ENCODE peak calls at places on chromosomes 2 and 18, in ten cellular contexts. Z is neural progenitor cell, E is MM.1S, C is PC-3, G is IMR-90, B is GM23248, D is H9, N is Karpas-422, L is K562, O is DND-41. J is an unnamed sample.

GRCh38 chr2:185802926-185803325 is 64.3 kb downstream of the FSIP2 start:
- DNase-seq in Z (no peak), E (no peak), C (no peak), G (no peak), B (no peak), D (no peak), N (no peak), L (no peak), O (no peak), J (no peak)

GRCh38 chr2:173978447-173978846 is 13.3 kb upstream of the SP3 start:
- DNase-seq in Z (no peak), E (no peak), C (peak), G (peak), B (peak), D (no peak), N (no peak), L (no peak), O (no peak), J (no peak)

GRCh38 chr2:70921031-70921430 is 14.7 kb upstream of the ATP6V1B1 start:
- DNase-seq in Z (no peak), E (no peak), C (no peak), G (no peak), B (no peak), D (peak), N (no peak), L (no peak), O (no peak), J (no peak)

GRCh38 chr2:162072976-162073775 is 839 bp downstream of the DPP4 start:
- DNase-seq in Z (peak), E (no peak), C (no peak), G (peak), B (peak), D (no peak), N (no peak), L (no peak), O (peak), J (peak)

GRCh38 chr2:9205963-9206948 is at the start of gene ASAP2:
- DNase-seq in Z (peak), E (peak), C (peak), G (peak), B (peak), D (peak), N (no peak), L (peak), O (peak), J (peak)

GRCh38 chr2:216648105-216648504 is 14.9 kb downstream of the IGFBP2 start:
- DNase-seq in Z (no peak), E (no peak), C (peak), G (peak), B (peak), D (no peak), N (no peak), L (no peak), O (no peak), J (no peak)

GRCh38 chr18:48815182-48815520 is 135.6 kb downstream of the SMAD7 start:
- DNase-seq in Z (no peak), E (no peak), C (no peak), G (no peak), B (no peak), D (no peak), N (no peak), L (no peak), O (no peak), J (no peak)

GRCh38 chr2:110157153-110157793 is 41.7 kb upstream of the MALL start:
- DNase-seq in Z (peak), E (peak), C (peak), G (peak), B (peak), D (no peak), N (peak), L (peak), O (peak), J (peak)

GRCh38 chr2:15649556-15650255 is 58.0 kb downstream of the DDX1 start:
- DNase-seq in Z (no peak), E (no peak), C (no peak), G (no peak), B (no peak), D (no peak), N (no peak), L (no peak), O (no peak), J (no peak)

GRCh38 chr2:101140978-101141655 is 10.1 kb downstream of the TBC1D8 start:
- DNase-seq in Z (no peak), E (no peak), C (peak), G (peak), B (no peak), D (no peak), N (no peak), L (no peak), O (no peak), J (no peak)

GRCh38 chr2:125086313-125087184 is 1061.5 kb downstream of the CNTNAP5 start:
- DNase-seq in Z (no peak), E (no peak), C (no peak), G (no peak), B (no peak), D (no peak), N (no peak), L (no peak), O (no peak), J (peak)

GRCh38 chr2:25654801-25655200 is 18.6 kb downstream of the DTNB start:
- DNase-seq in Z (no peak), E (no peak), C (no peak), G (no peak), B (no peak), D (no peak), N (no peak), L (no peak), O (no peak), J (no peak)
- H3K27ac ChIP-seq in Z (no peak), E (no peak), C (no peak), G (no peak), B (no peak), D (no peak), N (no peak), L (no peak), O (no peak), J (no peak)

GRCh38 chr2:66437601-66438497 is 2.9 kb downstream of the MEIS1 start:
- DNase-seq in Z (peak), E (peak), C (no peak), G (no peak), B (peak), D (no peak), N (no peak), L (no peak), O (no peak), J (no peak)
- H3K9ac ChIP-seq in Z (no peak), E (peak), C (peak), G (peak), B (peak), D (no peak), N (no peak), L (no peak), O (no peak), J (peak)

GRCh38 chr2:219519526-219519916 is 5.2 kb downstream of the ASIC4 start:
- DNase-seq in Z (no peak), E (no peak), C (no peak), G (no peak), B (no peak), D (no peak), N (no peak), L (no peak), O (no peak), J (no peak)
- H3K27ac ChIP-seq in Z (no peak), E (no peak), C (no peak), G (no peak), B (no peak), D (no peak), N (no peak), L (peak), O (no peak), J (no peak)

GRCh38 chr2:191297031-191297430 is 51.8 kb downstream of the MYO1B start:
- DNase-seq in Z (no peak), E (no peak), C (no peak), G (peak), B (peak), D (no peak), N (no peak), L (no peak), O (no peak), J (no peak)

GRCh38 chr2:191299866-191300265 is 54.7 kb downstream of the MYO1B start:
- DNase-seq in Z (no peak), E (no peak), C (no peak), G (no peak), B (no peak), D (no peak), N (no peak), L (no peak), O (no peak), J (no peak)

GRCh38 chr2:191298306-191298705 is 53.1 kb downstream of the MYO1B start:
- DNase-seq in Z (no peak), E (no peak), C (no peak), G (peak), B (peak), D (no peak), N (no peak), L (no peak), O (no peak), J (no peak)

GRCh38 chr2:191296083-191297006 is 51.1 kb downstream of the MYO1B start:
- DNase-seq in Z (no peak), E (no peak), C (no peak), G (no peak), B (peak), D (no peak), N (no peak), L (no peak), O (no peak), J (no peak)

DNA sequence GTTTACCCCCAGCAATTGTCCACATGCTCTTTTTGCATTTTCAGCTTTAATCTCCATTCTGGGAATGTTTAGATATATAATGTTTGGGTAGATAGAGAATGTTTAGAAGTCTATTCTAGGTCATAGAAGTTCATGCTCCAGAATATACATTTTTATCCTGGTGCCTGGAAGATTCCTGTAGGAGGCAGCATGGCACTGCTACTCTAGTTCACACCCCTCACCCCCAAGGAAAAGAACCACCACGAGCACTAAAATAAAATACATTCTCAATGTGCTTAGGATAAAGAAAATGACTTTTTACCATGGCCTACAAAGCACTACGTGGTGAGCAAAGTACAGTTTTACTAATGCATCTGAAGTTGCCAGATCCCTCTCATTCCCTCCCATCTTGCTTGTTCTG is 53.8 kb downstream of the MYO1B start:
- DNase-seq in Z (no peak), E (no peak), C (no peak), G (peak), B (peak), D (no peak), N (no peak), L (no peak), O (no peak), J (no peak)
- H3K9ac ChIP-seq in Z (no peak), E (no peak), C (no peak), G (peak), B (peak), D (no peak), N (no peak), L (no peak), O (no peak), J (no peak)

GRCh38 chr18:23032030-23032582 is 99.0 kb downstream of the RBBP8 start:
- DNase-seq in Z (no peak), E (no peak), C (peak), G (peak), B (peak), D (no peak), N (no peak), L (no peak), O (no peak), J (no peak)
- H3K27ac ChIP-seq in Z (no peak), E (no peak), C (peak), G (peak), B (peak), D (no peak), N (no peak), L (no peak), O (no peak), J (no peak)

GRCh38 chr2:11798946-11799495 is 52.6 kb downstream of the LPIN1 start:
- DNase-seq in Z (no peak), E (no peak), C (no peak), G (no peak), B (no peak), D (no peak), N (no peak), L (no peak), O (no peak), J (no peak)
- H3K9ac ChIP-seq in Z (no peak), E (no peak), C (no peak), G (no peak), B (no peak), D (no peak), N (no peak), L (no peak), O (no peak), J (no peak)

GRCh38 chr2:131032393-131032836 is 60.8 kb downstream of the FAM168B start:
- DNase-seq in Z (no peak), E (no peak), C (no peak), G (no peak), B (no peak), D (no peak), N (no peak), L (no peak), O (no peak), J (peak)
- H3K27ac ChIP-seq in Z (no peak), E (no peak), C (no peak), G (no peak), B (no peak), D (no peak), N (no peak), L (no peak), O (no peak), J (no peak)

GRCh38 chr2:132884292-132884691 is 214.3 kb upstream of the LYPD1 start:
- DNase-seq in Z (no peak), E (no peak), C (no peak), G (no peak), B (no peak), D (no peak), N (no peak), L (no peak), O (no peak), J (no peak)
- H3K9ac ChIP-seq in Z (no peak), E (no peak), C (no peak), G (no peak), B (no peak), D (no peak), N (no peak), L (no peak), O (no peak), J (no peak)

DNA sequence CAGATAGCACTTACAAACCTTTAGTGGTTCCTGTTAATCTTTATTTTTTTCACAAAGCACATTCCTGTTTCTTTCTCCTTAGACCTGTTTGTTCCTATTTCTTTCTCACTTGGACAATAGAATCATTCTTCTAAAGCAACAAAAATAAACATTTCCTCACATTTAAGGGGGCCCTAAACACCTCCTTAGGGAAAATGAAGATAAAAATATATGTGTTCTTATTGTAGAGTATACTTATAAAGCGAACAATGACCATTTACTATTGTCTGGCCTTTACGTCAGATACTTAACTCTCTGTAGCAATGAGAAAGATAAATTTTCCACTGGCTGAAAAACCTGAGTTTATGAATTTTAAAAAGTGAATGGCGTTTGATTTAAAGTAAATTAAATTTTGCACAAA is 234.6 kb downstream of the TCF4 start:
- DNase-seq in Z (no peak), E (no peak), C (no peak), G (no peak), B (no peak), D (no peak), N (no peak), L (no peak), O (no peak), J (no peak)
- H3K27ac ChIP-seq in Z (peak), E (no peak), C (no peak), G (no peak), B (no peak), D (no peak), N (no peak), L (no peak), O (no peak), J (no peak)

DNA sequence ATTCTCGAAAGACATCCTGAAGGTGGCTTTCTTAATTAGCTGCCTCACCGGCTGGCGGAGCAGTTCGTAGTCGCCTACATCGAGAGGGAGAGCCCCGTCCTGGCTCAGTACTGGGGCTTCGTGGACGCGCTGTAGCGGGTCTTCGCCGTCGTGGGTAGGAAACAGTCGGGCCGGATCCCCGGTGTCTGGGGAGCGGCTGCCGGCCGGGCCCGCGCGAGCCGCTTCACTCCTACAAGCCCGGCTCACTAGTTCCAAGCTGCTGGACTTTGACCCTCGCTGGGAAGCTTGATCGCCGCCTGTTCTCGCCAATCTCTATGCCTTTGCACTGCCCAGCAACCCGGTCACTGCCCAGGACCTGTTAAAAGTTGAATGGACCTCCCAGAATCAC is 41.3 kb upstream of the AKAIN1 start:
- DNase-seq in Z (peak), E (peak), C (peak), G (peak), B (peak), D (peak), N (peak), L (peak), O (peak), J (peak)
- H3K9ac ChIP-seq in Z (peak), E (peak), C (peak), G (peak), B (peak), D (peak), N (peak), L (peak), O (peak), J (peak)